ENCODE peak calls at places on chromosomes 6 and 20, in four cellular contexts. S, B, H and N are unnamed samples.

GRCh38 chr20:20276806-20277530 is 90.9 kb upstream of the INSM1 start:
- DNase-seq in S (no peak), B (no peak), H (no peak), N (no peak)

GRCh38 chr20:58932170-58932569 is 48.9 kb upstream of the NELFCD start:
- DNase-seq in S (no peak), B (no peak), H (no peak), N (no peak)

GRCh38 chr20:44309763-44310663 is 989 bp downstream of the FITM2 start:
- DNase-seq in S (peak), B (no peak), H (no peak), N (no peak)

GRCh38 chr6:56851541-56852248 is 103.2 kb upstream of the BEND6 start:
- DNase-seq in S (peak), B (peak), H (no peak), N (peak)

GRCh38 chr6:132304891-132305305 is 96.4 kb downstream of the MOXD1 start:
- DNase-seq in S (no peak), B (no peak), H (no peak), N (no peak)

GRCh38 chr20:44805335-44805734 is 5.0 kb downstream of the RIMS4 start:
- DNase-seq in S (no peak), B (no peak), H (no peak), N (no peak)

GRCh38 chr6:158068893-158069799 is 87.5 kb downstream of the SYNJ2 start:
- DNase-seq in S (peak), B (no peak), H (no peak), N (no peak)

GRCh38 chr6:43695078-43695966 is 7.7 kb upstream of the MRPS18A start:
- DNase-seq in S (no peak), B (no peak), H (no peak), N (no peak)

GRCh38 chr20:60862601-60863000 is 389.5 kb upstream of the CDH4 start:
- DNase-seq in S (no peak), B (no peak), H (no peak), N (no peak)

GRCh38 chr20:8481636-8482035 is 349.6 kb downstream of the PLCB1 start:
- DNase-seq in S (peak), B (no peak), H (no peak), N (no peak)

GRCh38 chr6:91130126-91130525 is 543.3 kb upstream of the MAP3K7 start:
- DNase-seq in S (no peak), B (no peak), H (no peak), N (no peak)

GRCh38 chr6:156844089-156844488 is 66.9 kb downstream of the ARID1B start:
- DNase-seq in S (no peak), B (no peak), H (no peak), N (no peak)

GRCh38 chr6:85864453-85865401 is 222.0 kb upstream of the SYNCRIP start:
- DNase-seq in S (peak), B (no peak), H (no peak), N (no peak)

GRCh38 chr6:103879800-103880199 is 979.9 kb downstream of the HACE1 start:
- DNase-seq in S (no peak), B (no peak), H (no peak), N (no peak)

GRCh38 chr20:9411833-9412232 is 102.6 kb upstream of the LAMP5 start:
- DNase-seq in S (no peak), B (no peak), H (no peak), N (no peak)

GRCh38 chr6:43806041-43806757 is 36.2 kb downstream of the VEGFA start:
- DNase-seq in S (no peak), B (no peak), H (no peak), N (no peak)

GRCh38 chr6:125906158-125906998 is 50.2 kb upstream of the HINT3 start:
- DNase-seq in S (peak), B (no peak), H (peak), N (no peak)

GRCh38 chr20:38199506-38200390 is 34.7 kb upstream of the TGM2 start:
- DNase-seq in S (no peak), B (no peak), H (no peak), N (no peak)

GRCh38 chr20:17617212-17617867 is 47.5 kb downstream of the DSTN start:
- DNase-seq in S (peak), B (peak), H (no peak), N (peak)